ENCODE peak calls at places on chromosome 22, in nine cellular contexts. F, I, J, C, Z, T, D, B and U are unnamed samples. For H3K9me3 and H3K27me3, the result is how much of the 10 kb centered on the place peaks cover.

GRCh38 chr22:20083157-20083890 is 3.3 kb downstream of the DGCR8 start:
- DNase-seq in T (no peak), B (no peak), D (no peak), Z (no peak), C (no peak), I (no peak), J (no peak), F (no peak), U (no peak)

GRCh38 chr22:19568337-19569311 is 44.4 kb upstream of the CLDN5 start:
- DNase-seq in B (no peak), Z (no peak), D (peak), F (no peak), T (no peak), J (no peak), I (peak), C (no peak), U (peak)

GRCh38 chr22:40121463-40121862 is 56.3 kb upstream of the TNRC6B start:
- DNase-seq in F (peak), J (no peak), B (peak), Z (peak), D (no peak), T (no peak), C (no peak), I (no peak), U (no peak)

GRCh38 chr22:19149962-19150361 is at the start of gene GSC2:
- DNase-seq in B (no peak), Z (no peak), T (no peak), D (no peak), F (no peak), J (no peak), I (no peak), C (no peak), U (no peak)

GRCh38 chr22:19149047-19149883 is 827 bp downstream of the GSC2 start:
- DNase-seq in C (no peak), Z (no peak), I (peak), F (no peak), B (no peak), T (no peak), D (peak), J (no peak), U (no peak)

GRCh38 chr22:28414017-28414416 is 265.6 kb downstream of the TTC28 start:
- DNase-seq in F (no peak), Z (no peak), I (peak), D (peak), T (no peak), C (no peak), B (no peak), J (no peak), U (no peak)

GRCh38 chr22:29992341-29993275 is 87.7 kb upstream of the HORMAD2 start:
- DNase-seq in J (no peak), D (peak), B (no peak), C (no peak), I (no peak), T (no peak), Z (no peak), F (no peak), U (no peak)

GRCh38 chr22:27331526-27332281 is 469.9 kb downstream of the MN1 start:
- DNase-seq in B (peak), I (peak), Z (peak), D (no peak), T (peak), J (no peak), C (peak), F (no peak), U (no peak)

GRCh38 chr22:28015676-28016601 is 96.9 kb upstream of the PITPNB start:
- DNase-seq in B (peak), C (no peak), I (peak), D (no peak), F (no peak), J (peak), T (peak), Z (peak), U (no peak)

GRCh38 chr22:22408731-22409696 is 99.5 kb downstream of the ZNF280B start:
- DNase-seq in C (peak), B (peak), T (no peak), J (no peak), D (peak), Z (peak), I (peak), F (peak), U (no peak)

GRCh38 chr22:30408388-30409101 is 11.7 kb downstream of the SEC14L2 start:
- DNase-seq in I (no peak), F (no peak), T (no peak), J (no peak), D (peak), Z (no peak), C (no peak), B (no peak), U (no peak)

GRCh38 chr22:30564766-30565118 is 9.7 kb downstream of the GAL3ST1 start:
- DNase-seq in I (no peak), J (no peak), T (no peak), F (no peak), Z (no peak), D (no peak), B (no peak), C (no peak), U (no peak)

GRCh38 chr22:43796567-43796966 is 15.5 kb downstream of the EFCAB6 start:
- DNase-seq in T (no peak), B (no peak), D (peak), Z (no peak), C (peak), F (no peak), J (no peak), I (peak), U (peak)

GRCh38 chr22:43795320-43795719 is 16.8 kb downstream of the EFCAB6 start:
- DNase-seq in C (no peak), J (no peak), Z (no peak), F (no peak), I (no peak), T (no peak), D (no peak), B (no peak), U (no peak)

GRCh38 chr22:43798492-43798891 is 13.6 kb downstream of the EFCAB6 start:
- DNase-seq in T (no peak), D (peak), F (no peak), Z (no peak), C (no peak), B (no peak), I (no peak), J (no peak), U (no peak)

GRCh38 chr22:43789452-43789851 is 22.7 kb downstream of the EFCAB6 start:
- DNase-seq in T (no peak), Z (peak), B (peak), J (peak), C (peak), F (no peak), I (peak), D (peak), U (peak)

DNA sequence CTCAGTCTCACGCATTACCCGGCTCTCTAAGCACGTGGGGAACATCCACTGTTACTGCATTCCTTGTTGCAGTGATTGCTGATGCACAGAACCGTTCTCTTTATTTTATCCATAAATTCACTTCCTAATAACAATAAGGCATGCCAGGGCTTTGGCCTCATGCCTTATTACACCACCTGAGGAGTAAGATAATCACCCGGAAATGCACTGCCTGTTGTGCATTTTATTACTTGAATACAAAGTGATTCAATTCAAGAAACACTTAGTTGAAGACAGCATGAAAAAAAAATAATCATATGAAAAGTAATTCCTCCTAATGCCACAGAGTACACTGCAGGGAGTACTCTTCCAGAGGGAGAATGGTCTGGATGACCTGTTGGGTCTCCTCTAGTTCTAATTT is 19.2 kb downstream of the EFCAB6 start:
- DNase-seq in F (no peak), T (no peak), D (no peak), J (no peak), I (no peak), Z (no peak), C (peak), B (no peak), U (no peak)
- TF ChIP-seq CTCF in F (no peak), T (no peak), D (no peak), J (no peak), I (no peak), Z (no peak), C (no peak), B (no peak), U (no peak)

GRCh38 chr22:48782326-48782725 is 1045.3 kb downstream of the BRD1 start:
- DNase-seq in D (no peak), C (no peak), F (no peak), J (no peak), B (no peak), Z (no peak), I (no peak), T (no peak), U (no peak)
- H3K9me3 ChIP-seq in D (under half), C (under half), F (under half), J (under half), B (under half), Z (under half), I (under half), T (under half), U (half or more)

GRCh38 chr22:50610041-50610451 is 9.5 kb downstream of the MAPK8IP2 start:
- DNase-seq in Z (no peak), C (no peak), B (no peak), T (no peak), I (no peak), D (no peak), F (no peak), J (no peak), U (no peak)

GRCh38 chr22:50608996-50609395 is 8.4 kb downstream of the MAPK8IP2 start:
- DNase-seq in J (no peak), I (no peak), B (no peak), F (no peak), T (no peak), C (no peak), Z (no peak), D (no peak), U (no peak)

GRCh38 chr22:50611341-50612060 is 10.9 kb downstream of the MAPK8IP2 start:
- DNase-seq in C (no peak), F (no peak), B (no peak), Z (no peak), D (no peak), T (no peak), I (no peak), J (no peak), U (no peak)

GRCh38 chr22:50610581-50610980 is 10.0 kb downstream of the MAPK8IP2 start:
- DNase-seq in Z (no peak), F (no peak), T (no peak), B (no peak), C (no peak), J (no peak), D (no peak), I (no peak), U (no peak)

DNA sequence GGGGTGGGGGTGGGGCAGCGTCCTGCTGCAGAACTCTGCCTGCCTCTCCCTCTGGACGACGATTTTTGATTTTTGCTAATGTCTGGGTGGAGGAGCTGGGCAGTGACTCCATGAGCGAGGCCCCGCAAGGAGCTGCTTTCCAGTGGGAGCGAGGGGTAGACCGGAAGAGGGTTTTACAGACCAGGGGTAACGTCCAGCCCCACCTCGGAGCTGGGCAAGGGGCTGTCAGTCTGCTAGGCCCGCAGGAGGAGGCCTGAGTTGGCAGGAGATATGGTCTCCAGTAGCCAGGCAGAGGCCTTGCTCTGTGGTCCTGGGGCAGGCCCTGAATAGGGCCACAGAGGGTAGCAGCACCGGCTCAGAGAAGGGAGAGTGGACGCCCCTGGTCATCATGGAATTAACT is 9.0 kb downstream of the MAPK8IP2 start:
- DNase-seq in B (no peak), I (no peak), C (no peak), Z (no peak), D (no peak), F (no peak), T (no peak), J (no peak), U (no peak)
- H3K27me3 ChIP-seq in B (under half), I (under half), C (under half), Z (under half), D (under half), F (half or more), T (under half), J (under half), U (half or more)

GRCh38 chr22:24945430-24945829 is 1.1 kb downstream of the LHFPL7 start:
- DNase-seq in I (no peak), F (no peak), T (no peak), J (no peak), D (no peak), C (no peak), Z (no peak), B (no peak), U (no peak)

GRCh38 chr22:24948356-24949202 is 2.1 kb upstream of the LHFPL7 start:
- DNase-seq in F (no peak), B (peak), I (no peak), Z (no peak), J (no peak), T (peak), D (no peak), C (no peak), U (no peak)

GRCh38 chr22:24950272-24950902 is 2.1 kb upstream of the KIAA1671 start:
- DNase-seq in B (no peak), Z (no peak), I (peak), T (no peak), C (peak), D (peak), F (no peak), J (no peak), U (no peak)

GRCh38 chr22:24947383-24947782 is 889 bp upstream of the LHFPL7 start:
- DNase-seq in Z (no peak), D (no peak), I (no peak), B (no peak), C (no peak), T (no peak), J (no peak), F (no peak), U (no peak)

GRCh38 chr22:24947881-24948280 is 1.4 kb upstream of the LHFPL7 start:
- DNase-seq in I (no peak), J (no peak), Z (no peak), F (no peak), C (no peak), B (peak), T (no peak), D (no peak), U (no peak)
- TF ChIP-seq CTCF in I (no peak), J (no peak), Z (no peak), F (no peak), C (no peak), B (no peak), T (no peak), D (no peak), U (no peak)

GRCh38 chr22:47437636-47438035 is 675.2 kb downstream of the TBC1D22A start:
- DNase-seq in I (no peak), T (no peak), Z (no peak), D (no peak), J (no peak), B (no peak), F (no peak), C (no peak), U (no peak)
- H3K9me3 ChIP-seq in I (under half), T (under half), Z (under half), D (under half), J (under half), B (under half), F (under half), C (under half), U (under half)

GRCh38 chr22:37824674-37825641 is 1.8 kb downstream of the GALR3 start:
- DNase-seq in I (peak), T (no peak), J (no peak), D (peak), F (no peak), C (peak), B (no peak), Z (no peak), U (no peak)
- H3K27me3 ChIP-seq in I (under half), T (under half), J (under half), D (under half), F (under half), C (under half), B (under half), Z (under half), U (under half)

DNA sequence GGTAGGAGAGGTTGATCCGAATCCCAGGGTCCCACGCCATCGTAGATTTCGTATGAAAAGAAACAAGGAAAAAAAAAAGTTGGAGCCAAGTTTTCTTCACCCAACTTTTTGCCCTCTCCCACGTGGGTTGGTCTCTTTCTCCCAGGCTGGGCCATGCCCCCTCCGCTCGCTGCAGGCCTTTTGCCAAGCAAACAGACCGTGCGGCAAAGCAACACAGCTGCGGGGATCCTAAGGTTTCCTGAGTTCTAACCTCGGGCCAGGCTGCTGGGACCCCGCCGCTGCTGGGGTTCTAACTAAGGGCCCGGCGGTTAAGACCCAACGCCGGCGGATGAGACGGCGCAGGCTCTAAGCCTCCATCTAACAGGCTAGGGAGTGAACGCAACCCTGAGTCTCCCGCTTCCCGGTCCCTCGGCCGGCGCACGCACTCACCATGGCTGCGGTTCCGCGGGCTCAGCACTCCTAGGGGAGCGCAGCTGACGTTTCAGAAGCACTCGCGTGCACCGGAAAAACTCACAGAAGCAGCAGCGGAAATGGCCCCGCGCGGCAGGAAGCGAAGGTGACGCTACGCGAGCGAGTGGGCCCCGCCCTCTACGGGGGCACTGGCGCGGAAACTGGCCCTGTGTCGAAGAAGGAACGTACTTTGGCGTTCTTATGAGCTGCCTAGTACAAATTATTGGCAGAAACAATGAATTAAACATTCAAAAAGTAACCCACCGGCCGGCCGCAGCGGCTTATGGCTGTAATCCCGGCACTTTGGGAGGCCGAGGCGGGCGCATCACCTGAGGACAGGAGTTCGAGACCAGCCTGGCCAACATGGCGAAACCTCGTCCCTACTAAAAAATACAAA is at the start of gene SNU13:
- DNase-seq in F (peak), B (peak), D (peak), Z (peak), J (peak), I (peak), T (peak), C (peak), U (peak)
- TF ChIP-seq CTCF in F (no peak), B (no peak), D (no peak), Z (no peak), J (no peak), I (no peak), T (no peak), C (no peak), U (no peak)

GRCh38 chr22:23550049-23550650 is 29.9 kb downstream of the IGLL1 start:
- DNase-seq in C (no peak), T (no peak), D (no peak), Z (no peak), B (no peak), F (no peak), I (no peak), J (no peak), U (no peak)

GRCh38 chr22:23549198-23549595 is 30.9 kb downstream of the IGLL1 start:
- DNase-seq in C (no peak), B (no peak), T (no peak), J (no peak), I (no peak), F (no peak), D (no peak), Z (no peak), U (no peak)

GRCh38 chr22:23547818-23548500 is 32.1 kb downstream of the IGLL1 start:
- DNase-seq in Z (no peak), J (no peak), I (no peak), T (no peak), F (no peak), C (no peak), B (no peak), D (no peak), U (no peak)

GRCh38 chr22:23551385-23551784 is 28.7 kb downstream of the IGLL1 start:
- DNase-seq in Z (no peak), B (no peak), F (no peak), I (no peak), C (no peak), J (no peak), T (no peak), D (no peak), U (no peak)

GRCh38 chr22:23548501-23549197 is 31.4 kb downstream of the IGLL1 start:
- DNase-seq in F (no peak), I (no peak), T (no peak), Z (no peak), J (no peak), C (no peak), B (no peak), D (no peak), U (no peak)
- H3K9me3 ChIP-seq in F (under half), I (under half), T (under half), Z (under half), J (under half), C (under half), B (under half), D (under half), U (under half)

GRCh38 chr22:17368727-17369552 is at the start of gene CECR2:
- DNase-seq in D (peak), T (peak), I (peak), Z (peak), C (peak), F (peak), B (peak), J (peak), U (no peak)

GRCh38 chr22:17366830-17367229 is 2.4 kb upstream of the CECR2 start:
- DNase-seq in F (no peak), B (peak), J (peak), I (peak), Z (peak), C (peak), T (no peak), D (no peak), U (no peak)

GRCh38 chr22:17366329-17366728 is 2.9 kb upstream of the CECR2 start:
- DNase-seq in B (no peak), T (no peak), C (no peak), I (no peak), F (no peak), Z (no peak), J (no peak), D (no peak), U (no peak)

GRCh38 chr22:17369553-17370035 is 334 bp downstream of the CECR2 start:
- DNase-seq in T (peak), C (no peak), I (peak), F (peak), J (no peak), Z (peak), D (no peak), B (peak), U (no peak)

GRCh38 chr22:17368144-17368726 is 1.0 kb upstream of the CECR2 start:
- DNase-seq in F (no peak), Z (no peak), I (no peak), C (no peak), B (no peak), T (no peak), J (no peak), D (no peak), U (no peak)
- H3K27me3 ChIP-seq in F (under half), Z (half or more), I (under half), C (under half), B (under half), T (under half), J (under half), D (under half), U (under half)

DNA sequence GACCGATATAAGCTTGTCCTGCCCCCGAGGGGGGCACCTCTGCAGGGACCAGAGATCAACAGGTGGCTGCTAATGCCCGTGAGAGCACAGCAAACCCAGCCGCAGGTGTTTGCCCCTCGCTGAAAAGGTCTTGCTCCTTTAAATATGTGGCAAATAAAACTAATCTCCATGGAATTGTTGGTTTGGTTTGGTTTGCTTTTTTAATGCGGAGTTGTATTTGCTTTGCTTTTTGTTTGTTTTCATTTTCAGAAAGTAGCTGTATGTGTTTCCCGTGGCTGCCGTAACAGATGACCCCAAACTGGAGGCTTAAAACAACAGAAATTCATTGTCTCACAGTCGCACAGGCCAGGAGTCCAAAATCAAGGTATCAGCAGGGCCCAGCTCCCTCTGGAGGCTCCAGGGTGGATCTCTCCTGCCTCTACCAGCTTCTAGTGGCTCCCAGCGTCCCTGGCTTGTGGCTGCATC is 93.0 kb downstream of the CELSR1 start:
- DNase-seq in B (no peak), I (no peak), J (no peak), T (no peak), D (no peak), Z (no peak), C (no peak), F (no peak), U (no peak)
- TF ChIP-seq CTCF in B (no peak), I (no peak), J (no peak), T (no peak), D (no peak), Z (no peak), C (no peak), F (no peak), U (peak)